ENCODE peak calls at places on chromosomes 6 and 20, in five cellular contexts. One of them, this sample, is unnamed.

GRCh38 chr20:5865604-5866003 is 84.7 kb downstream of the TRMT6 start:
- DNase-seq in esophagus squamous epithelium: no peak
- DNase-seq in H9: no peak
- DNase-seq in heart right ventricle: no peak
- DNase-seq in WERI-Rb-1: no peak
- DNase-seq in this sample: no peak

GRCh38 chr20:4045741-4046140 is 30.4 kb upstream of the RNF24 start:
- DNase-seq in H9: no peak
- DNase-seq in WERI-Rb-1: no peak
- DNase-seq in esophagus squamous epithelium: no peak
- DNase-seq in heart right ventricle: no peak
- DNase-seq in this sample: no peak

GRCh38 chr6:46734867-46735719 is at the start of gene PLA2G7:
- DNase-seq in heart right ventricle: no peak
- DNase-seq in esophagus squamous epithelium: no peak
- DNase-seq in WERI-Rb-1: peak; percentile 59
- DNase-seq in H9: peak; percentile 63
- DNase-seq in this sample: peak; percentile 58

GRCh38 chr6:97626586-97627441 is 343.8 kb upstream of the MMS22L start:
- DNase-seq in esophagus squamous epithelium: no peak
- DNase-seq in WERI-Rb-1: peak; percentile 33
- DNase-seq in heart right ventricle: no peak
- DNase-seq in H9: no peak
- DNase-seq in this sample: no peak

GRCh38 chr6:40585218-40585617 is 1.9 kb downstream of the LRFN2 start:
- DNase-seq in heart right ventricle: no peak
- DNase-seq in WERI-Rb-1: no peak
- DNase-seq in H9: no peak
- DNase-seq in esophagus squamous epithelium: no peak
- DNase-seq in this sample: no peak

GRCh38 chr6:143125455-143125854 is 64.8 kb downstream of the AIG1 start:
- DNase-seq in H9: no peak
- DNase-seq in heart right ventricle: no peak
- DNase-seq in esophagus squamous epithelium: no peak
- DNase-seq in WERI-Rb-1: no peak
- DNase-seq in this sample: no peak

GRCh38 chr6:138517635-138518034 is 18.3 kb upstream of the NHSL1 start:
- DNase-seq in esophagus squamous epithelium: no peak
- DNase-seq in H9: peak; percentile 77
- DNase-seq in WERI-Rb-1: peak; percentile 54
- DNase-seq in heart right ventricle: peak; percentile 22
- DNase-seq in this sample: peak; percentile 48

GRCh38 chr6:26286168-26286854 is 78.7 kb upstream of the BTN3A2 start:
- DNase-seq in WERI-Rb-1: peak; percentile 55
- DNase-seq in heart right ventricle: peak; percentile 75
- DNase-seq in esophagus squamous epithelium: no peak
- DNase-seq in H9: peak; percentile 56
- DNase-seq in this sample: peak; percentile 58

GRCh38 chr6:27795697-27796494 is 116.3 kb downstream of the OR2B2 start:
- DNase-seq in H9: no peak
- DNase-seq in esophagus squamous epithelium: no peak
- DNase-seq in heart right ventricle: peak; percentile 73
- DNase-seq in WERI-Rb-1: peak; percentile 66
- DNase-seq in this sample: no peak

GRCh38 chr6:89518352-89519055 is 85.6 kb downstream of the ANKRD6 start:
- DNase-seq in H9: no peak
- DNase-seq in heart right ventricle: no peak
- DNase-seq in esophagus squamous epithelium: no peak
- DNase-seq in WERI-Rb-1: peak; percentile 40
- DNase-seq in this sample: no peak

GRCh38 chr6:15184441-15184861 is 61.4 kb upstream of the JARID2 start:
- DNase-seq in esophagus squamous epithelium: no peak
- DNase-seq in heart right ventricle: no peak
- DNase-seq in WERI-Rb-1: no peak
- DNase-seq in H9: no peak
- DNase-seq in this sample: no peak

GRCh38 chr6:39114395-39114706 is 635 bp downstream of the SAYSD1 start:
- DNase-seq in H9: no peak
- DNase-seq in esophagus squamous epithelium: no peak
- DNase-seq in heart right ventricle: no peak
- DNase-seq in WERI-Rb-1: no peak
- DNase-seq in this sample: no peak

GRCh38 chr6:169316651-169317050 is 63.0 kb upstream of the THBS2 start:
- DNase-seq in H9: no peak
- DNase-seq in esophagus squamous epithelium: no peak
- DNase-seq in WERI-Rb-1: no peak
- DNase-seq in heart right ventricle: no peak
- DNase-seq in this sample: no peak

GRCh38 chr6:22141271-22141745 is 155.5 kb downstream of the PRL start:
- DNase-seq in H9: no peak
- DNase-seq in heart right ventricle: peak; percentile 70
- DNase-seq in esophagus squamous epithelium: no peak
- DNase-seq in WERI-Rb-1: no peak
- DNase-seq in this sample: no peak

GRCh38 chr6:90350689-90351554 is 54.3 kb upstream of the BACH2 start:
- DNase-seq in H9: no peak
- DNase-seq in WERI-Rb-1: no peak
- DNase-seq in heart right ventricle: no peak
- DNase-seq in esophagus squamous epithelium: no peak
- DNase-seq in this sample: peak; percentile 36

GRCh38 chr20:12372557-12372956 is 454.9 kb downstream of the BTBD3 start:
- DNase-seq in H9: no peak
- DNase-seq in esophagus squamous epithelium: no peak
- DNase-seq in heart right ventricle: no peak
- DNase-seq in WERI-Rb-1: no peak
- DNase-seq in this sample: no peak

DNA sequence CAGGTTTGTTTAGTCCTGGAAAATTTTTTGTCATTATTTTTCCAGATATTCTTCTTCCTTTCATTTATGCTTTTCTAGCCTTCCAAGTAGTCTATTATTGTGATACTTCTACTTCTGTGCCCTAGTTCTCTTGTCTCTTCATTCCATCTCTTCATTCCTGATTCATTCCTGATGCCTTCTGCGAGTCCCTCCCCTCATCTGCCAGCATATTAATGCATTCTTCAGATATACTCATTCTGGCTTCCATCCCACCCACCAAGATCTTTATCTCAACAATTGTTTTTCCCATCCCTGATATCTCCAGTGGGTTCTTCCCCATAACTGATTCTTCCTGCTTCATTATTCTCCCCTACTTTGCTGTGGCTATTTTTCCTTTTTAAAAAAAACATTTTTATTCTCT is 35.2 kb downstream of the ALDH5A1 start:
- DNase-seq in H9: no peak
- DNase-seq in heart right ventricle: no peak
- DNase-seq in WERI-Rb-1: no peak
- DNase-seq in esophagus squamous epithelium: no peak
- DNase-seq in this sample: no peak
- H3K27me3 ChIP-seq in H9: no peaks in the 10 kb centered on the region
- H3K27me3 ChIP-seq in heart right ventricle: no peaks in the 10 kb centered on the region
- H3K27me3 ChIP-seq in WERI-Rb-1: no peaks in the 10 kb centered on the region
- H3K27me3 ChIP-seq in esophagus squamous epithelium: no peaks in the 10 kb centered on the region
- H3K27me3 ChIP-seq in this sample: no peaks in the 10 kb centered on the region

DNA sequence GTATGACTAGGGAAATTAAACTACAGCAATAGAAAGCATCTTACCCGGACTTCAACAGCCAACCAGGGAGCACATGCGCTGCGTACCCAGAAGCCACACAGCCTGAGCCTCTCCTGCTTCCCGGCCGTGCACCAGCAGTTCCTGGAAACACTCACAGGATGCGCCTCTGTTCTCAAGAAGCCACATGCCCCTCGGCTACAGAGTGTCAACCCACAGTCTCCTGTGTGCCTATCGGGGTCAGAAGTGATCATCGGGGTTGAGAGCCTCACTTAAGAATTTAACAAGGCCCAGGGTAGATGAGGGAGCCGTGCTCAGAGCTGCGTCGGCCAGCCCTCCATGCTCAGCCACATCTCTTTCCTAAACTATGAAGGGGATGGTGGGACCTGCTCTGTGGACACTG is 147.2 kb upstream of the GGTLC1 start:
- DNase-seq in esophagus squamous epithelium: no peak
- DNase-seq in H9: no peak
- DNase-seq in heart right ventricle: no peak
- DNase-seq in WERI-Rb-1: no peak
- DNase-seq in this sample: no peak
- H3K27ac ChIP-seq in esophagus squamous epithelium: no peak overlapping the region
- H3K27ac ChIP-seq in H9: no peak overlapping the region
- H3K27ac ChIP-seq in heart right ventricle: no peak overlapping the region
- H3K27ac ChIP-seq in WERI-Rb-1: no peak overlapping the region
- H3K27ac ChIP-seq in this sample: no peak overlapping the region

DNA sequence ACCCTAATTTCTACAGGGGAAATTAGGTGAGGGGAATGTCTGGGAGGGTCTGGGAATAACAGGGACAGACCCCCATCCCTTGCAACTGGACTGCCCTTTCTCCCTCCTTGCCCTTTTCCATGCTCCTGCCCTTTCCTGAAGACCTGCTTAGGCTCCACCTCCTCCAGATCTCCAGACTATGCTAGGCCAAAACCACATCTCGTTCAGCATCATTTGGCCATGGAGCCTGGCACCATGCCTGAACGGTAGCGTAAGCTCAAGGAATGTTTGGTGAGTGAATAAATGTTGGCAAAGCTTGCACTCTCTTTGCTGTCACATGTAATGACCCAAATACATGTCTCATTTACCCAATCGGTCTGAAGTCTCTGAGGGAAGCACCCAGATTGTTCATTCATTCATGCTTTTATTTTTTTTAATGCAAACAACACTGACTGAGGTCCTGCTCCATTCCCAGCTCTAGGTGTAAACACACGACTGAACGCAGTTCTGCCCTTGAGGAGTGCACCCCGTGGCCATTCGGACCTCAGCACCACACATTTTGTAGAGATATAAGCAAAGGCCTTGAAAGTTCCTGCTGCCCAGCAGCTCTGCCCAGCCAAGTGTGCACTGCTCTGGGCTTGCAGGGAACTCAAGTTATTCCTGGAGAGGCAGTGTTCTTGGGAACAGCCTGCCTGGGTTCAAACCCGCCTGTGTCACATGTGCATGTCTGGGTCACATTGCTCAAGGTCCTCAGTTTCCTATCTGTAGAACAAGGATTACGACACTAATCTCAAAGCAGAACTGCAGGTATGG is 1.1 kb upstream of the GRM4 start:
- DNase-seq in H9: peak; percentile 27
- DNase-seq in esophagus squamous epithelium: no peak
- DNase-seq in heart right ventricle: no peak
- DNase-seq in WERI-Rb-1: peak; percentile 14
- DNase-seq in this sample: no peak
- H3K27me3 ChIP-seq in H9: peaks cover 7% of the 10 kb centered on the region
- H3K27me3 ChIP-seq in esophagus squamous epithelium: peaks cover 96% of the 10 kb centered on the region
- H3K27me3 ChIP-seq in heart right ventricle: peaks cover 79% of the 10 kb centered on the region
- H3K27me3 ChIP-seq in WERI-Rb-1: no peaks in the 10 kb centered on the region
- H3K27me3 ChIP-seq in this sample: peaks cover 54% of the 10 kb centered on the region

DNA sequence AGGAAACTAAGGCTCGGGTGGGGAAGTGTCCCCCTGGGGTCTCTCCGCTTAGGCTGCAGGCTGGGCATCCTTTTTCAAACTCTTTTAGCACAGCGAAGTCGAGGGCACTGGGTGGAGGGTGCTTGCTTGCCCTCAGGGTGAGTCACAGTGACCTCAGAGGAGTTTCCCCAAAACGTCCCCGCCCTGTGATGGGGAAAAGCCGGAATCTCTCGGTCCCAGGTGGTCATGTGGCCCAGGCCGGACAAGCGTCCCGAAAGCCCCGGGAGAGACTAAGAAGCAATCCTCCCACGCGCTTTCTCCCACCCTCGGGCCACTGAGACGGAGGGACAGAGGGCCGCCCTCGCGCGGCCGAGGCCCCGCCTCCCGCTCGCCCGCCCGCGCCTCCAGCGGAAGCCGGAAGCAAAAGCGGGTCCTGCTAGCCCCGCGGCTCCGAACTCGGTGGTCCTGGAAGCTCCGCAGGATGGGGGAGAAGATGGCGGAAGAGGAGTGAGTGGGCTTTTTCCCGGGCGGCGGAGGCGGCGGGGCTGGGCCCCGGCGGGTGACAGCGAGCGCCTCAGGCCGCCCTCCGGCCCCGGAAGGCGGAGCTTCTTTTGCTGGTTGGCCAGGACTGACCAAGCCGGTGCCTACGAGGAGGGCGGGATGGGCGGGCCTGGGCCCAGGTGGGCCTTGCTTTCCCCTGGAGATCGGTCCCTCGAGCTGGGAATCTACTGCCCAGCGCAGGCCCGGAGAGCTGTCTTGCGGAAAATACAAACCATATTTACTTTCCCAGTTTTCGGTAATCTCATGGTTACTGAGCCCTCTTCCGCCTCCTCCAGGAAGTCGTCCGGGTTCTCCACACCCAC is at the start of gene SLC9A8:
- DNase-seq in H9: peak; percentile 85
- DNase-seq in heart right ventricle: peak; percentile 92
- DNase-seq in esophagus squamous epithelium: peak; percentile 22
- DNase-seq in WERI-Rb-1: peak; percentile 91
- DNase-seq in this sample: peak; percentile 94
- H3K27ac ChIP-seq in H9: peak within 1 kb of the TSS; percentile 18
- H3K27ac ChIP-seq in heart right ventricle: peak within 1 kb of the TSS; percentile 88
- H3K27ac ChIP-seq in esophagus squamous epithelium: peak within 1 kb of the TSS; percentile 96
- H3K27ac ChIP-seq in WERI-Rb-1: peak within 1 kb of the TSS; percentile 76
- H3K27ac ChIP-seq in this sample: peak within 1 kb of the TSS; percentile 95

GRCh38 chr20:46130534-46130933 is 12.4 kb downstream of the CD40 start:
- DNase-seq in heart right ventricle: no peak
- DNase-seq in WERI-Rb-1: no peak
- DNase-seq in H9: no peak
- DNase-seq in esophagus squamous epithelium: no peak
- DNase-seq in this sample: no peak
- H3K27me3 ChIP-seq in heart right ventricle: peaks cover 39% of the 10 kb centered on the region
- H3K27me3 ChIP-seq in WERI-Rb-1: no peaks in the 10 kb centered on the region
- H3K27me3 ChIP-seq in H9: no peaks in the 10 kb centered on the region
- H3K27me3 ChIP-seq in esophagus squamous epithelium: peaks cover 48% of the 10 kb centered on the region
- H3K27me3 ChIP-seq in this sample: no peaks in the 10 kb centered on the region

GRCh38 chr20:62822239-62822787 is 5.5 kb downstream of the COL9A3 start:
- DNase-seq in esophagus squamous epithelium: no peak
- DNase-seq in H9: no peak
- DNase-seq in heart right ventricle: no peak
- DNase-seq in WERI-Rb-1: peak; percentile 48
- DNase-seq in this sample: no peak

GRCh38 chr20:62822788-62823651 is 6.2 kb downstream of the COL9A3 start:
- DNase-seq in esophagus squamous epithelium: no peak
- DNase-seq in WERI-Rb-1: peak; percentile 92
- DNase-seq in H9: peak; percentile 77
- DNase-seq in heart right ventricle: no peak
- DNase-seq in this sample: no peak

GRCh38 chr20:62820962-62821725 is 4.3 kb downstream of the COL9A3 start:
- DNase-seq in H9: no peak
- DNase-seq in heart right ventricle: no peak
- DNase-seq in esophagus squamous epithelium: no peak
- DNase-seq in WERI-Rb-1: no peak
- DNase-seq in this sample: no peak

GRCh38 chr20:62820208-62820961 is 3.5 kb downstream of the COL9A3 start:
- DNase-seq in esophagus squamous epithelium: no peak
- DNase-seq in heart right ventricle: no peak
- DNase-seq in H9: no peak
- DNase-seq in WERI-Rb-1: no peak
- DNase-seq in this sample: no peak

GRCh38 chr20:62821726-62822210 is 4.9 kb downstream of the COL9A3 start:
- DNase-seq in H9: no peak
- DNase-seq in WERI-Rb-1: no peak
- DNase-seq in heart right ventricle: no peak
- DNase-seq in esophagus squamous epithelium: no peak
- DNase-seq in this sample: no peak
- H3K27ac ChIP-seq in H9: no peak overlapping the region
- H3K27ac ChIP-seq in WERI-Rb-1: no peak overlapping the region
- H3K27ac ChIP-seq in heart right ventricle: no peak overlapping the region
- H3K27ac ChIP-seq in esophagus squamous epithelium: no peak overlapping the region
- H3K27ac ChIP-seq in this sample: no peak overlapping the region

This sample was measured in left lung.